ENCODE peak calls at places on chromosomes 4 and X, in eight cellular contexts. C is D341Med; U is CD8-positive, alpha-beta memory T cell; I is GDM1; Q is AML-193; W is colonic mucosa; F is GM13976; T is GM18507. H is an unnamed sample.

GRCh38 chrX:134244043-134244442 is 7.1 kb downstream of the CCDC160 start:
- DNase-seq in C (no peak), U (no peak), I (no peak), Q (no peak), W (no peak), F (no peak), T (no peak), H (no peak)

GRCh38 chrX:67050760-67051159 is 411.9 kb upstream of the EDA2R start:
- DNase-seq in C (no peak), U (no peak), I (no peak), Q (no peak), W (no peak), F (no peak), T (no peak), H (no peak)

GRCh38 chrX:134929813-134930212 is 61.0 kb upstream of the SMIM10 start:
- DNase-seq in C (no peak), U (no peak), I (no peak), Q (no peak), W (no peak), F (no peak), T (no peak), H (no peak)

GRCh38 chr4:10659251-10659650 is 25.3 kb downstream of the CLNK start:
- DNase-seq in C (no peak), U (no peak), I (no peak), Q (no peak), W (no peak), F (no peak), T (no peak), H (no peak)

GRCh38 chr4:139039044-139039443 is 23.5 kb downstream of the NOCT start:
- DNase-seq in C (no peak), U (no peak), I (no peak), Q (no peak), W (no peak), F (no peak), T (no peak), H (no peak)

GRCh38 chrX:120791013-120791643 is 84.5 kb downstream of the CT47B1 start:
- DNase-seq in C (no peak), U (no peak), I (no peak), Q (no peak), W (peak), F (no peak), T (no peak), H (no peak)

GRCh38 chrX:99603076-99603814 is 806.8 kb downstream of the PCDH19 start:
- DNase-seq in C (no peak), U (no peak), I (no peak), Q (no peak), W (no peak), F (no peak), T (no peak), H (no peak)

GRCh38 chr4:6092131-6092530 is 73.9 kb upstream of the C4orf50 start:
- DNase-seq in C (no peak), U (no peak), I (no peak), Q (no peak), W (no peak), F (no peak), T (no peak), H (no peak)

GRCh38 chr4:59646082-59646481 is 1554.0 kb upstream of the ADGRL3 start:
- DNase-seq in C (no peak), U (no peak), I (no peak), Q (no peak), W (no peak), F (no peak), T (no peak), H (no peak)

GRCh38 chr4:136088231-136088630 is 1444.1 kb downstream of the PCDH18 start:
- DNase-seq in C (no peak), U (no peak), I (no peak), Q (no peak), W (no peak), F (no peak), T (no peak), H (no peak)

GRCh38 chr4:6355052-6355451 is 85.4 kb downstream of the WFS1 start:
- DNase-seq in C (no peak), U (no peak), I (no peak), Q (no peak), W (no peak), F (no peak), T (no peak), H (peak)

GRCh38 chr4:7647932-7648812 is 213.4 kb upstream of the PSAPL1 start:
- DNase-seq in C (no peak), U (no peak), I (peak), Q (peak), W (no peak), F (no peak), T (no peak), H (peak)

GRCh38 chr4:76950052-76950845 is 697 bp downstream of the SEPTIN11 start:
- DNase-seq in C (peak), U (peak), I (no peak), Q (no peak), W (peak), F (peak), T (peak), H (peak)

GRCh38 chr4:143406523-143406922 is 69.8 kb downstream of the GAB1 start:
- DNase-seq in C (no peak), U (no peak), I (no peak), Q (no peak), W (peak), F (no peak), T (no peak), H (no peak)

GRCh38 chrX:65017464-65017863 is 41.2 kb upstream of the ZC4H2 start:
- DNase-seq in C (no peak), U (no peak), I (no peak), Q (no peak), W (no peak), F (no peak), T (no peak), H (no peak)

GRCh38 chr4:75512336-75513211 is 1.6 kb downstream of the RCHY1 start:
- DNase-seq in C (no peak), U (no peak), I (peak), Q (peak), W (no peak), F (no peak), T (peak), H (peak)

GRCh38 chrX:153342762-153343558 is 9.0 kb downstream of the ZNF275 start:
- DNase-seq in C (no peak), U (no peak), I (no peak), Q (no peak), W (no peak), F (no peak), T (no peak), H (no peak)